ENCODE peak calls at places on chromosomes 5 and 9, in eight cellular contexts. One of them, this sample, is unnamed.
A peak's percentile ranks its signal among the peaks of the same experiment; 100 is the strongest.

GRCh38 chr5:116237917-116238502 is 153.2 kb downstream of the COMMD10 start:
- DNase-seq in fibroblast of mammary gland: peak; percentile 27
- DNase-seq in CD8-positive, alpha-beta T cell: no peak
- DNase-seq in AG10803: peak; percentile 74
- DNase-seq in hepatocyte: no peak
- DNase-seq in GM06990: no peak
- DNase-seq in A673: peak; percentile 27
- DNase-seq in cardiac muscle cell: no peak
- DNase-seq in this sample: peak; percentile 14

GRCh38 chr5:146302428-146302827 is 36.2 kb upstream of the POU4F3 start:
- DNase-seq in fibroblast of mammary gland: no peak
- DNase-seq in CD8-positive, alpha-beta T cell: no peak
- DNase-seq in AG10803: no peak
- DNase-seq in hepatocyte: no peak
- DNase-seq in GM06990: no peak
- DNase-seq in A673: no peak
- DNase-seq in cardiac muscle cell: no peak
- DNase-seq in this sample: no peak

GRCh38 chr5:180866985-180867384 is 5.9 kb upstream of the ZFP62 start:
- DNase-seq in fibroblast of mammary gland: no peak
- DNase-seq in CD8-positive, alpha-beta T cell: no peak
- DNase-seq in AG10803: no peak
- DNase-seq in hepatocyte: no peak
- DNase-seq in GM06990: no peak
- DNase-seq in A673: no peak
- DNase-seq in cardiac muscle cell: no peak
- DNase-seq in this sample: no peak

GRCh38 chr5:155773680-155774079 is 553.3 kb upstream of the SGCD start:
- DNase-seq in fibroblast of mammary gland: no peak
- DNase-seq in CD8-positive, alpha-beta T cell: no peak
- DNase-seq in AG10803: no peak
- DNase-seq in hepatocyte: no peak
- DNase-seq in GM06990: no peak
- DNase-seq in A673: no peak
- DNase-seq in cardiac muscle cell: no peak
- DNase-seq in this sample: no peak

GRCh38 chr5:170603578-170604565 is 100.1 kb downstream of the KCNIP1 start:
- DNase-seq in fibroblast of mammary gland: peak; percentile 49
- DNase-seq in CD8-positive, alpha-beta T cell: peak; percentile 3
- DNase-seq in AG10803: no peak
- DNase-seq in hepatocyte: peak; percentile 65
- DNase-seq in GM06990: no peak
- DNase-seq in A673: peak; percentile 68
- DNase-seq in cardiac muscle cell: peak; percentile 57
- DNase-seq in this sample: peak; percentile 25

GRCh38 chr9:14372437-14373318 is 58.7 kb upstream of the NFIB start:
- DNase-seq in fibroblast of mammary gland: peak; percentile 72
- DNase-seq in CD8-positive, alpha-beta T cell: no peak
- DNase-seq in AG10803: peak; percentile 62
- DNase-seq in hepatocyte: peak; percentile 67
- DNase-seq in GM06990: no peak
- DNase-seq in A673: peak; percentile 45
- DNase-seq in cardiac muscle cell: peak; percentile 83
- DNase-seq in this sample: peak; percentile 84

GRCh38 chr9:73565026-73565425 is 413.4 kb downstream of the ANXA1 start:
- DNase-seq in fibroblast of mammary gland: no peak
- DNase-seq in CD8-positive, alpha-beta T cell: no peak
- DNase-seq in AG10803: no peak
- DNase-seq in hepatocyte: no peak
- DNase-seq in GM06990: no peak
- DNase-seq in A673: no peak
- DNase-seq in cardiac muscle cell: peak; percentile 17
- DNase-seq in this sample: no peak

GRCh38 chr5:147822686-147823491 is 8.6 kb downstream of the SPINK1 start:
- DNase-seq in fibroblast of mammary gland: peak; percentile 70
- DNase-seq in CD8-positive, alpha-beta T cell: no peak
- DNase-seq in AG10803: peak; percentile 53
- DNase-seq in hepatocyte: peak; percentile 74
- DNase-seq in GM06990: peak; percentile 22
- DNase-seq in A673: peak; percentile 95
- DNase-seq in cardiac muscle cell: peak; percentile 82
- DNase-seq in this sample: peak; percentile 71

GRCh38 chr9:36748322-36748899 is 175.7 kb downstream of the MELK start:
- DNase-seq in fibroblast of mammary gland: peak; percentile 34
- DNase-seq in CD8-positive, alpha-beta T cell: no peak
- DNase-seq in AG10803: peak; percentile 27
- DNase-seq in hepatocyte: peak; percentile 82
- DNase-seq in GM06990: no peak
- DNase-seq in A673: peak; percentile 58
- DNase-seq in cardiac muscle cell: peak; percentile 75
- DNase-seq in this sample: peak; percentile 68

GRCh38 chr5:102114525-102115069 is 181.5 kb downstream of the SLCO4C1 start:
- DNase-seq in fibroblast of mammary gland: no peak
- DNase-seq in CD8-positive, alpha-beta T cell: no peak
- DNase-seq in AG10803: no peak
- DNase-seq in hepatocyte: no peak
- DNase-seq in GM06990: no peak
- DNase-seq in A673: no peak
- DNase-seq in cardiac muscle cell: no peak
- DNase-seq in this sample: no peak

GRCh38 chr9:98796364-98797101 is at the start of gene ANKS6:
- DNase-seq in fibroblast of mammary gland: peak; percentile 65
- DNase-seq in CD8-positive, alpha-beta T cell: peak; percentile 80
- DNase-seq in AG10803: peak; percentile 67
- DNase-seq in hepatocyte: peak; percentile 94
- DNase-seq in GM06990: peak; percentile 77
- DNase-seq in A673: peak; percentile 79
- DNase-seq in cardiac muscle cell: peak; percentile 83
- DNase-seq in this sample: peak; percentile 79

GRCh38 chr9:128927731-128928411 is 7.1 kb downstream of the PHYHD1 start:
- DNase-seq in fibroblast of mammary gland: peak; percentile 48
- DNase-seq in CD8-positive, alpha-beta T cell: peak; percentile 47
- DNase-seq in AG10803: peak; percentile 33
- DNase-seq in hepatocyte: peak; percentile 75
- DNase-seq in GM06990: no peak
- DNase-seq in A673: peak; percentile 66
- DNase-seq in cardiac muscle cell: peak; percentile 61
- DNase-seq in this sample: peak; percentile 61

GRCh38 chr5:127801751-127802476 is 98.7 kb downstream of the CCDC192 start:
- DNase-seq in fibroblast of mammary gland: peak; percentile 30
- DNase-seq in CD8-positive, alpha-beta T cell: no peak
- DNase-seq in AG10803: peak; percentile 54
- DNase-seq in hepatocyte: no peak
- DNase-seq in GM06990: no peak
- DNase-seq in A673: no peak
- DNase-seq in cardiac muscle cell: peak; percentile 23
- DNase-seq in this sample: peak; percentile 40

GRCh38 chr9:87713278-87713989 is 12.5 kb upstream of the CTSL start:
- DNase-seq in fibroblast of mammary gland: peak; percentile 100
- DNase-seq in CD8-positive, alpha-beta T cell: no peak
- DNase-seq in AG10803: peak; percentile 99
- DNase-seq in hepatocyte: peak; percentile 78
- DNase-seq in GM06990: no peak
- DNase-seq in A673: peak; percentile 68
- DNase-seq in cardiac muscle cell: peak; percentile 99
- DNase-seq in this sample: peak; percentile 94

GRCh38 chr9:115262477-115262876 is 144.5 kb upstream of the TNC start:
- DNase-seq in fibroblast of mammary gland: peak; percentile 68
- DNase-seq in CD8-positive, alpha-beta T cell: no peak
- DNase-seq in AG10803: peak; percentile 98
- DNase-seq in hepatocyte: peak; percentile 77
- DNase-seq in GM06990: no peak
- DNase-seq in A673: peak; percentile 68
- DNase-seq in cardiac muscle cell: peak; percentile 69
- DNase-seq in this sample: peak; percentile 100

GRCh38 chr5:74361406-74362358 is 278.8 kb downstream of the ENC1 start:
- DNase-seq in fibroblast of mammary gland: no peak
- DNase-seq in CD8-positive, alpha-beta T cell: no peak
- DNase-seq in AG10803: no peak
- DNase-seq in hepatocyte: peak; percentile 32
- DNase-seq in GM06990: no peak
- DNase-seq in A673: no peak
- DNase-seq in cardiac muscle cell: no peak
- DNase-seq in this sample: no peak

GRCh38 chr9:117462926-117463325 is 48.1 kb upstream of the ASTN2 start:
- DNase-seq in fibroblast of mammary gland: no peak
- DNase-seq in CD8-positive, alpha-beta T cell: no peak
- DNase-seq in AG10803: no peak
- DNase-seq in hepatocyte: no peak
- DNase-seq in GM06990: no peak
- DNase-seq in A673: no peak
- DNase-seq in cardiac muscle cell: no peak
- DNase-seq in this sample: no peak

GRCh38 chr5:132438931-132439330 is 51.6 kb downstream of the IRF1 start:
- DNase-seq in fibroblast of mammary gland: no peak
- DNase-seq in CD8-positive, alpha-beta T cell: no peak
- DNase-seq in AG10803: no peak
- DNase-seq in hepatocyte: no peak
- DNase-seq in GM06990: no peak
- DNase-seq in A673: no peak
- DNase-seq in cardiac muscle cell: no peak
- DNase-seq in this sample: no peak

GRCh38 chr5:40223884-40224402 is 455.8 kb upstream of the PTGER4 start:
- DNase-seq in fibroblast of mammary gland: peak; percentile 95
- DNase-seq in CD8-positive, alpha-beta T cell: no peak
- DNase-seq in AG10803: peak; percentile 85
- DNase-seq in hepatocyte: no peak
- DNase-seq in GM06990: peak; percentile 42
- DNase-seq in A673: peak; percentile 25
- DNase-seq in cardiac muscle cell: no peak
- DNase-seq in this sample: peak; percentile 77

GRCh38 chr5:166428264-166428663 is 1863.2 kb upstream of the WWC1 start:
- DNase-seq in fibroblast of mammary gland: no peak
- DNase-seq in CD8-positive, alpha-beta T cell: no peak
- DNase-seq in AG10803: no peak
- DNase-seq in hepatocyte: no peak
- DNase-seq in GM06990: no peak
- DNase-seq in A673: no peak
- DNase-seq in cardiac muscle cell: no peak
- DNase-seq in this sample: no peak

GRCh38 chr9:99594056-99594780 is 227.5 kb upstream of the NR4A3 start:
- DNase-seq in fibroblast of mammary gland: no peak
- DNase-seq in CD8-positive, alpha-beta T cell: no peak
- DNase-seq in AG10803: no peak
- DNase-seq in hepatocyte: no peak
- DNase-seq in GM06990: no peak
- DNase-seq in A673: no peak
- DNase-seq in cardiac muscle cell: no peak
- DNase-seq in this sample: no peak

GRCh38 chr5:124736814-124737186 is 9.6 kb downstream of the ZNF608 start:
- DNase-seq in fibroblast of mammary gland: no peak
- DNase-seq in CD8-positive, alpha-beta T cell: no peak
- DNase-seq in AG10803: no peak
- DNase-seq in hepatocyte: no peak
- DNase-seq in GM06990: no peak
- DNase-seq in A673: no peak
- DNase-seq in cardiac muscle cell: no peak
- DNase-seq in this sample: no peak

GRCh38 chr5:124734574-124735168 is 11.8 kb downstream of the ZNF608 start:
- DNase-seq in fibroblast of mammary gland: no peak
- DNase-seq in CD8-positive, alpha-beta T cell: no peak
- DNase-seq in AG10803: no peak
- DNase-seq in hepatocyte: no peak
- DNase-seq in GM06990: no peak
- DNase-seq in A673: no peak
- DNase-seq in cardiac muscle cell: no peak
- DNase-seq in this sample: no peak

GRCh38 chr5:124737651-124738050 is 8.8 kb downstream of the ZNF608 start:
- DNase-seq in fibroblast of mammary gland: no peak
- DNase-seq in CD8-positive, alpha-beta T cell: no peak
- DNase-seq in AG10803: no peak
- DNase-seq in hepatocyte: no peak
- DNase-seq in GM06990: no peak
- DNase-seq in A673: no peak
- DNase-seq in cardiac muscle cell: no peak
- DNase-seq in this sample: no peak

GRCh38 chr5:124735169-124735858 is 11.1 kb downstream of the ZNF608 start:
- DNase-seq in fibroblast of mammary gland: peak; percentile 86
- DNase-seq in CD8-positive, alpha-beta T cell: no peak
- DNase-seq in AG10803: peak; percentile 80
- DNase-seq in hepatocyte: peak; percentile 80
- DNase-seq in GM06990: no peak
- DNase-seq in A673: peak; percentile 73
- DNase-seq in cardiac muscle cell: peak; percentile 55
- DNase-seq in this sample: no peak

GRCh38 chr5:124736111-124736813 is 10.2 kb downstream of the ZNF608 start:
- DNase-seq in fibroblast of mammary gland: peak; percentile 90
- DNase-seq in CD8-positive, alpha-beta T cell: no peak
- DNase-seq in AG10803: peak; percentile 83
- DNase-seq in hepatocyte: no peak
- DNase-seq in GM06990: no peak
- DNase-seq in A673: no peak
- DNase-seq in cardiac muscle cell: peak; percentile 33
- DNase-seq in this sample: no peak
- H3K4me3 ChIP-seq in fibroblast of mammary gland: peak overlapping the region; percentile 5
- H3K4me3 ChIP-seq in CD8-positive, alpha-beta T cell: no peak overlapping the region
- H3K4me3 ChIP-seq in AG10803: no peak overlapping the region
- H3K4me3 ChIP-seq in hepatocyte: no peak overlapping the region
- H3K4me3 ChIP-seq in GM06990: no peak overlapping the region
- H3K4me3 ChIP-seq in A673: no peak overlapping the region
- H3K4me3 ChIP-seq in cardiac muscle cell: peak overlapping the region; percentile 1
- H3K4me3 ChIP-seq in this sample: no peak overlapping the region

GRCh38 chr5:168670881-168671575 is 91.9 kb upstream of the PANK3 start:
- DNase-seq in fibroblast of mammary gland: no peak
- DNase-seq in CD8-positive, alpha-beta T cell: no peak
- DNase-seq in AG10803: no peak
- DNase-seq in hepatocyte: no peak
- DNase-seq in GM06990: no peak
- DNase-seq in A673: no peak
- DNase-seq in cardiac muscle cell: no peak
- DNase-seq in this sample: no peak
- TF ChIP-seq CTCF in fibroblast of mammary gland: no peak
- TF ChIP-seq CTCF in CD8-positive, alpha-beta T cell: no peak
- TF ChIP-seq CTCF in AG10803: no peak
- TF ChIP-seq CTCF in hepatocyte: no peak
- TF ChIP-seq CTCF in GM06990: no peak
- TF ChIP-seq CTCF in A673: no peak
- TF ChIP-seq CTCF in cardiac muscle cell: no peak
- TF ChIP-seq CTCF in this sample: no peak

DNA sequence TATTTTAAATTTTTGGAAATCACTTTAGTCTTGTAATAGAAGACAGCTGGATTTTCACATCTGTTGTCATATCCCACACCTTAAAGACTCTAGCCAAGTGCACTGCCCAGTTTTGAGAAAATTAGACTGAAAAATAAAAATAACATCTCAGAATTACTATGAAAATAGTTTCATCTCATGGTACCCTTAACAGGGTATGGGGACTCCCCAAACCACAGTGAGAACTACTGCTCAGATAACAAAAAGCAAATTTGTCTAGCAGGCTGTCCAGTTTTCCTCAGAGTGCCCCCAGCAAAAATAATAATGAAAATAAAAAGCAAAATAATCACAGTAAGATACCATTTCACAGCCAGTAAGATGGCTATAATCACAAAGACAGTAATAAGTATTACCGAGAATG is 6.5 kb downstream of the UBQLN1 start:
- DNase-seq in fibroblast of mammary gland: no peak
- DNase-seq in CD8-positive, alpha-beta T cell: no peak
- DNase-seq in AG10803: no peak
- DNase-seq in hepatocyte: no peak
- DNase-seq in GM06990: no peak
- DNase-seq in A673: no peak
- DNase-seq in cardiac muscle cell: no peak
- DNase-seq in this sample: no peak
- H3K4me3 ChIP-seq in fibroblast of mammary gland: no peak overlapping the region
- H3K4me3 ChIP-seq in CD8-positive, alpha-beta T cell: no peak overlapping the region
- H3K4me3 ChIP-seq in AG10803: no peak overlapping the region
- H3K4me3 ChIP-seq in hepatocyte: no peak overlapping the region
- H3K4me3 ChIP-seq in GM06990: peak overlapping the region; percentile 15
- H3K4me3 ChIP-seq in A673: no peak overlapping the region
- H3K4me3 ChIP-seq in cardiac muscle cell: no peak overlapping the region
- H3K4me3 ChIP-seq in this sample: no peak overlapping the region

GRCh38 chr9:110952018-110952864 is 86.0 kb downstream of the LPAR1 start:
- DNase-seq in fibroblast of mammary gland: no peak
- DNase-seq in CD8-positive, alpha-beta T cell: no peak
- DNase-seq in AG10803: no peak
- DNase-seq in hepatocyte: no peak
- DNase-seq in GM06990: peak; percentile 50
- DNase-seq in A673: no peak
- DNase-seq in cardiac muscle cell: no peak
- DNase-seq in this sample: no peak
- TF ChIP-seq CTCF in fibroblast of mammary gland: no peak
- TF ChIP-seq CTCF in CD8-positive, alpha-beta T cell: no peak
- TF ChIP-seq CTCF in AG10803: no peak
- TF ChIP-seq CTCF in hepatocyte: no peak
- TF ChIP-seq CTCF in GM06990: no peak
- TF ChIP-seq CTCF in A673: no peak
- TF ChIP-seq CTCF in cardiac muscle cell: no peak
- TF ChIP-seq CTCF in this sample: no peak